ENCODE peak calls at places on chromosomes 4 and X, in seven cellular contexts. V is lung, Z is tibial nerve, M is psoas muscle, B is MM.1S, P is upper lobe of left lung, I is mesenchymal stem cell. F is an unnamed sample. For H3K36me3, H3K4me1 and H3K9me3, the result is how much of the 10 kb centered on the place peaks cover.

GRCh38 chrX:71664889-71665491 is 2.4 kb upstream of the LOC101059915 start:
- DNase-seq in Z (no peak), P (no peak), I (no peak), V (peak), M (no peak), B (no peak), F (no peak)

GRCh38 chr4:177427097-177427665 is 15.1 kb downstream of the AGA start:
- DNase-seq in V (no peak), M (no peak), Z (no peak), I (peak), B (no peak), P (no peak), F (no peak)

GRCh38 chr4:109576462-109576861 is 16.4 kb downstream of the MCUB start:
- DNase-seq in P (no peak), M (no peak), Z (no peak), B (no peak), I (peak), V (no peak), F (no peak)

GRCh38 chrX:115324194-115324593 is 34.7 kb downstream of the LUZP4 start:
- DNase-seq in V (no peak), I (no peak), M (peak), Z (peak), B (no peak), P (peak), F (no peak)

GRCh38 chrX:73562458-73562857 is 539 bp upstream of the CHIC1 start:
- DNase-seq in V (no peak), B (no peak), M (no peak), I (no peak), P (no peak), Z (no peak), F (no peak)

GRCh38 chr4:57148831-57149230 is 38.6 kb upstream of the IGFBP7 start:
- DNase-seq in B (no peak), P (no peak), M (no peak), I (peak), V (no peak), Z (no peak), F (no peak)

GRCh38 chr4:143402776-143403550 is 66.3 kb downstream of the GAB1 start:
- DNase-seq in V (no peak), M (no peak), I (peak), Z (no peak), P (no peak), B (peak), F (no peak)

GRCh38 chr4:67332627-67333026 is 212.7 kb downstream of the CENPC start:
- DNase-seq in P (no peak), V (no peak), Z (no peak), I (peak), M (no peak), B (peak), F (no peak)

GRCh38 chr4:151347490-151347889 is 22.1 kb upstream of the SH3D19 start:
- DNase-seq in B (no peak), P (no peak), V (no peak), I (no peak), Z (no peak), M (no peak), F (no peak)

GRCh38 chrX:114152130-114152529 is 431.8 kb upstream of the HTR2C start:
- DNase-seq in V (no peak), Z (no peak), B (no peak), M (no peak), P (no peak), I (peak), F (no peak)

GRCh38 chr4:59223292-59223941 is 1976.7 kb upstream of the ADGRL3 start:
- DNase-seq in I (no peak), M (no peak), P (no peak), V (no peak), B (no peak), Z (no peak), F (no peak)

GRCh38 chrX:75061701-75062100 is 94.4 kb downstream of the ABCB7 start:
- DNase-seq in M (no peak), I (peak), V (no peak), P (no peak), B (no peak), Z (no peak), F (no peak)

GRCh38 chrX:16185725-16186136 is 18.4 kb downstream of the MAGEB17 start:
- DNase-seq in I (peak), V (no peak), P (no peak), B (no peak), M (no peak), Z (no peak), F (no peak)

GRCh38 chrX:66994729-66995128 is 355.9 kb upstream of the EDA2R start:
- DNase-seq in I (no peak), B (no peak), M (no peak), P (no peak), Z (no peak), V (no peak), F (no peak)

GRCh38 chrX:136168929-136169735 is 21.8 kb downstream of the FHL1 start:
- DNase-seq in B (no peak), Z (no peak), M (peak), I (peak), P (no peak), V (no peak), F (peak)

GRCh38 chr4:37892641-37893040 is 1.8 kb downstream of the TBC1D1 start:
- DNase-seq in P (peak), V (no peak), I (no peak), B (peak), M (no peak), Z (no peak), F (no peak)

GRCh38 chr4:24646777-24647460 is 62.6 kb upstream of the DHX15 start:
- DNase-seq in I (no peak), Z (no peak), V (no peak), B (no peak), M (no peak), P (no peak), F (no peak)

GRCh38 chr4:147736458-147736857 is 4.6 kb downstream of the ARHGAP10 start:
- DNase-seq in I (peak), M (no peak), V (no peak), P (no peak), Z (no peak), B (no peak), F (no peak)

GRCh38 chrX:12297353-12297752 is 159.1 kb downstream of the FRMPD4 start:
- DNase-seq in M (no peak), I (no peak), P (no peak), V (no peak), Z (no peak), B (no peak), F (no peak)

GRCh38 chrX:7170903-7171302 is 22.9 kb upstream of the PUDP start:
- DNase-seq in B (no peak), V (peak), I (peak), P (peak), M (no peak), Z (no peak), F (no peak)

GRCh38 chrX:115054876-115055275 is 37.5 kb upstream of the IL13RA2 start:
- DNase-seq in V (no peak), Z (no peak), M (no peak), I (no peak), B (no peak), P (no peak), F (no peak)

GRCh38 chr4:78864405-78865024 is 74.7 kb downstream of the PAQR3 start:
- DNase-seq in Z (peak), B (peak), P (no peak), I (peak), V (no peak), M (no peak), F (no peak)

GRCh38 chrX:48818098-48818497 is 8.2 kb upstream of the ERAS start:
- DNase-seq in P (no peak), I (no peak), B (no peak), M (no peak), V (no peak), Z (no peak), F (no peak)

GRCh38 chrX:119190736-119191282 is 45.3 kb upstream of the PGRMC1 start:
- DNase-seq in M (no peak), I (no peak), B (no peak), V (no peak), P (no peak), Z (peak), F (peak)

GRCh38 chr4:86614896-86615295 is 20.8 kb downstream of the PTPN13 start:
- DNase-seq in Z (no peak), B (no peak), V (no peak), M (no peak), I (no peak), P (no peak), F (no peak)

GRCh38 chrX:110180176-110180927 is 137.5 kb downstream of the AMMECR1 start:
- DNase-seq in Z (no peak), V (no peak), B (no peak), M (no peak), P (no peak), I (peak), F (no peak)

GRCh38 chr4:10526431-10527222 is 69.4 kb upstream of the ZNF518B start:
- DNase-seq in V (no peak), Z (no peak), I (no peak), M (no peak), B (no peak), P (no peak), F (no peak)

GRCh38 chrX:100980608-100981497 is 11.3 kb downstream of the ARL13A start:
- DNase-seq in V (peak), M (peak), P (peak), Z (no peak), B (no peak), I (peak), F (no peak)

GRCh38 chr4:126267689-126268088 is 952.9 kb downstream of the FAT4 start:
- DNase-seq in Z (no peak), B (no peak), M (no peak), P (no peak), V (no peak), I (peak), F (no peak)

GRCh38 chr4:47863486-47863885 is 25.6 kb upstream of the CORIN start:
- DNase-seq in P (no peak), V (no peak), M (no peak), B (no peak), I (no peak), Z (no peak), F (no peak)

GRCh38 chrX:52923781-52924241 is 26.7 kb downstream of the FAM156B start:
- DNase-seq in V (no peak), B (peak), Z (no peak), P (peak), I (peak), M (peak), F (no peak)

GRCh38 chrX:54891573-54891972 is 29.1 kb upstream of the TRO start:
- DNase-seq in P (no peak), B (peak), Z (peak), M (no peak), I (peak), V (no peak), F (no peak)

GRCh38 chr4:186765138-186765537 is 41.5 kb upstream of the FAT1 start:
- DNase-seq in V (no peak), P (no peak), B (no peak), M (peak), I (no peak), Z (peak), F (no peak)

DNA sequence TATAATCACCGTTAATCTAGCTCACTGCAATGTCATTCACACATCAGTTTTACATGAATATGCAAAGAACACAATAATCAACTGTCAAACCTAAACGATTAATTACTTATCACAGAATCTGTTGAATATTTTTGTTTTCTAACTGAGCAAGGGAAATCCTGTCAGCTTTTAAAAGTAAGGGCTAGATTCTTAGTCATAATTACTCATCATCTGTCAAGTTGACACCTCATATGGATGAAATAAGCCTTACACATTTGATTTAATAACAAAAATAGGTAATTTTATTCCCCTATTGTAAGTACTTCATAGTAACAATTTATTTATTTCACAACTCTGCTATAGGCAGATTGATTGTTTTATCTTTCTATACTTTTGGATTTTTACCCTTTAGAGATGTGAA is 32.7 kb downstream of the TMA16 start:
- DNase-seq in P (no peak), B (no peak), Z (no peak), I (no peak), M (no peak), V (no peak), F (no peak)
- H3K36me3 ChIP-seq in P (under half), B (under half), Z (half or more), I (half or more), M (half or more), V (under half), F (under half)

GRCh38 chr4:8398347-8398746 is 42.2 kb downstream of the ACOX3 start:
- DNase-seq in V (no peak), P (no peak), Z (no peak), B (no peak), M (no peak), I (no peak), F (no peak)
- H3K4me1 ChIP-seq in V (under half), P (under half), Z (under half), B (under half), M (under half), I (under half), F (under half)

GRCh38 chr4:189525304-189525703 is 415.4 kb upstream of the FRG1 start:
- DNase-seq in Z (no peak), M (no peak), V (no peak), B (no peak), I (no peak), P (no peak), F (no peak)
- H3K9me3 ChIP-seq in Z (under half), M (under half), V (under half), B (under half), I (half or more), P (under half), F (under half)

GRCh38 chr4:40241026-40241425 is 44.2 kb downstream of the RHOH start:
- DNase-seq in Z (no peak), V (no peak), B (no peak), P (no peak), M (no peak), I (no peak), F (no peak)
- H3K36me3 ChIP-seq in Z (under half), V (under half), B (under half), P (under half), M (under half), I (under half), F (under half)

GRCh38 chr4:15691346-15692140 is 9.9 kb downstream of the FAM200B start:
- DNase-seq in M (no peak), P (no peak), I (peak), Z (no peak), V (no peak), B (no peak), F (no peak)

GRCh38 chr4:15696866-15697265 is 6.0 kb upstream of the BST1 start:
- DNase-seq in I (no peak), P (no peak), V (no peak), M (no peak), Z (no peak), B (no peak), F (no peak)

GRCh38 chr4:15694431-15694830 is 8.4 kb upstream of the BST1 start:
- DNase-seq in M (no peak), I (no peak), Z (no peak), P (no peak), B (no peak), V (no peak), F (no peak)

GRCh38 chr4:15695764-15696163 is 7.1 kb upstream of the BST1 start:
- DNase-seq in B (no peak), P (no peak), M (no peak), Z (no peak), I (no peak), V (no peak), F (no peak)

GRCh38 chr4:15695240-15695699 is 7.6 kb upstream of the BST1 start:
- DNase-seq in M (no peak), B (no peak), I (peak), Z (no peak), V (no peak), P (no peak), F (no peak)
- H3K4me1 ChIP-seq in M (under half), B (under half), I (under half), Z (under half), V (under half), P (under half), F (under half)

F was measured in heart left ventricle.